ENCODE peak calls at places on chromosomes 2 and 18, in seven cellular contexts. G is stimulated activated CD4-positive, alpha-beta T cell treated with anti-CD3 and anti-CD28 coated beads, Interleukin-15, amount 100 ng/mL, for 1 hour; L is central memory CD4-positive, alpha-beta T cell; I is activated gamma-delta T cell treated with Interleukin-2 at 50 U/mL for 16 hours; F is coronary artery; Q is CD4-positive, alpha-beta T cell; M is iPS DF 19.7. T is an unnamed sample.

GRCh38 chr2:54455584-54456525 is at the start of gene SPTBN1:
- DNase-seq in G (no peak), L (no peak), I (no peak), F (peak; percentile 95), Q (no peak), M (no peak), T (no peak)

GRCh38 chr2:168614291-168615018 is 158.4 kb downstream of the CERS6 start:
- DNase-seq in G (no peak), L (no peak), I (no peak), F (no peak), Q (no peak), M (no peak), T (peak; percentile 8)

GRCh38 chr18:22639026-22639463 is 221.3 kb upstream of the CTAGE1 start:
- DNase-seq in G (no peak), L (no peak), I (no peak), F (no peak), Q (no peak), M (no peak), T (no peak)

GRCh38 chr2:127410871-127411396 is 7.3 kb upstream of the PROC start:
- DNase-seq in G (no peak), L (no peak), I (no peak), F (peak; percentile 56), Q (no peak), M (no peak), T (no peak)

GRCh38 chr2:237692601-237693079 is 65.3 kb downstream of the LRRFIP1 start:
- DNase-seq in G (no peak), L (no peak), I (no peak), F (peak; percentile 85), Q (no peak), M (no peak), T (no peak)

GRCh38 chr2:40458271-40458794 is 6.4 kb upstream of the SLC8A1 start:
- DNase-seq in G (no peak), L (no peak), I (no peak), F (no peak), Q (no peak), M (no peak), T (no peak)

GRCh38 chr2:161122772-161123530 is 37.3 kb upstream of the TANK start:
- DNase-seq in G (no peak), L (no peak), I (no peak), F (no peak), Q (no peak), M (peak; percentile 28), T (no peak)

GRCh38 chr2:20176760-20177159 is 48.2 kb downstream of the SDC1 start:
- DNase-seq in G (no peak), L (no peak), I (no peak), F (no peak), Q (no peak), M (no peak), T (no peak)

GRCh38 chr2:105380432-105381118 is 18.3 kb downstream of the FHL2 start:
- DNase-seq in G (no peak), L (no peak), I (no peak), F (peak; percentile 69), Q (no peak), M (no peak), T (no peak)

GRCh38 chr2:64918220-64918886 is 70.8 kb upstream of the SLC1A4 start:
- DNase-seq in G (no peak), L (no peak), I (no peak), F (no peak), Q (no peak), M (peak; percentile 40), T (no peak)

GRCh38 chr18:39485696-39486095 is 1920.1 kb upstream of the CELF4 start:
- DNase-seq in G (no peak), L (no peak), I (no peak), F (no peak), Q (no peak), M (no peak), T (no peak)

GRCh38 chr2:65532937-65533336 is 100.5 kb upstream of the SPRED2 start:
- DNase-seq in G (no peak), L (no peak), I (no peak), F (no peak), Q (no peak), M (no peak), T (no peak)

GRCh38 chr2:1750935-1751767 is 6.8 kb upstream of the PXDN start:
- DNase-seq in G (peak; percentile 17), L (no peak), I (peak; percentile 52), F (peak; percentile 84), Q (peak; percentile 29), M (no peak), T (peak; percentile 5)

GRCh38 chr2:185188656-185189055 is 549.9 kb upstream of the FSIP2 start:
- DNase-seq in G (no peak), L (no peak), I (no peak), F (no peak), Q (no peak), M (no peak), T (no peak)

GRCh38 chr18:2139676-2140075 is 431.6 kb downstream of the METTL4 start:
- DNase-seq in G (no peak), L (no peak), I (no peak), F (no peak), Q (no peak), M (no peak), T (no peak)

GRCh38 chr2:178093471-178093870 is 18.8 kb upstream of the RBM45 start:
- DNase-seq in G (no peak), L (no peak), I (no peak), F (no peak), Q (no peak), M (no peak), T (no peak)

GRCh38 chr2:20291106-20291564 is 59.5 kb downstream of the PUM2 start:
- DNase-seq in G (no peak), L (peak; percentile 3), I (no peak), F (no peak), Q (no peak), M (peak; percentile 80), T (no peak)

GRCh38 chr2:82124629-82125028 is 1820.1 kb upstream of the LRRTM1 start:
- DNase-seq in G (no peak), L (no peak), I (no peak), F (no peak), Q (no peak), M (no peak), T (no peak)

GRCh38 chr2:103401621-103402020 is 639.8 kb downstream of the TMEM182 start:
- DNase-seq in G (no peak), L (no peak), I (no peak), F (no peak), Q (no peak), M (peak; percentile 98), T (no peak)

GRCh38 chr2:176152350-176153181 is 1.2 kb downstream of the HOXD4 start:
- DNase-seq in G (no peak), L (no peak), I (no peak), F (no peak), Q (no peak), M (no peak), T (no peak)

GRCh38 chr2:166170356-166170755 is 42.5 kb upstream of the SCN1A start:
- DNase-seq in G (no peak), L (no peak), I (no peak), F (no peak), Q (no peak), M (no peak), T (no peak)

GRCh38 chr2:152822669-152823068 is 104.2 kb downstream of the ARL6IP6 start:
- DNase-seq in G (no peak), L (no peak), I (no peak), F (no peak), Q (no peak), M (no peak), T (no peak)

GRCh38 chr2:68943581-68944568 is 8.8 kb downstream of the GKN2 start:
- DNase-seq in G (peak; percentile 13), L (peak; percentile 47), I (peak; percentile 52), F (no peak), Q (peak; percentile 46), M (peak; percentile 47), T (peak; percentile 49)

GRCh38 chr2:111178730-111179405 is 58.2 kb downstream of the BCL2L11 start:
- DNase-seq in G (no peak), L (no peak), I (no peak), F (peak; percentile 67), Q (no peak), M (no peak), T (no peak)

GRCh38 chr2:68606759-68607158 is 36.6 kb upstream of the PROKR1 start:
- DNase-seq in G (no peak), L (no peak), I (no peak), F (no peak), Q (no peak), M (no peak), T (no peak)

GRCh38 chr2:101570121-101570520 is 95.2 kb upstream of the RFX8 start:
- DNase-seq in G (no peak), L (no peak), I (no peak), F (no peak), Q (no peak), M (no peak), T (no peak)

GRCh38 chr2:37625781-37626548 is 45.5 kb downstream of the CDC42EP3 start:
- DNase-seq in G (no peak), L (peak; percentile 79), I (peak; percentile 70), F (no peak), Q (peak; percentile 63), M (no peak), T (peak; percentile 70)

GRCh38 chr2:150212722-150213171 is 274.7 kb downstream of the RND3 start:
- DNase-seq in G (no peak), L (no peak), I (no peak), F (no peak), Q (no peak), M (no peak), T (no peak)

GRCh38 chr2:218879881-218880748 is 537 bp upstream of the WNT10A start:
- DNase-seq in G (peak; percentile 62), L (peak; percentile 87), I (peak; percentile 79), F (no peak), Q (peak; percentile 84), M (no peak), T (peak; percentile 72)

GRCh38 chr2:238238311-238238765 is 1.5 kb downstream of the HES6 start:
- DNase-seq in G (no peak), L (no peak), I (no peak), F (peak; percentile 57), Q (no peak), M (no peak), T (no peak)

GRCh38 chr2:207239222-207239674 is 73.5 kb upstream of the KLF7 start:
- DNase-seq in G (no peak), L (no peak), I (no peak), F (peak; percentile 88), Q (no peak), M (no peak), T (no peak)

GRCh38 chr18:46950064-46950656 is 32.8 kb downstream of the KATNAL2 start:
- DNase-seq in G (no peak), L (no peak), I (no peak), F (no peak), Q (no peak), M (no peak), T (no peak)

GRCh38 chr2:240965296-240965904 is 33.0 kb upstream of the SNED1 start:
- DNase-seq in G (no peak), L (no peak), I (no peak), F (no peak), Q (no peak), M (no peak), T (no peak)